ENCODE peak calls at places on chromosome 12, in four cellular contexts. O, D, H and P are unnamed samples.

GRCh38 chr12:80935076-80935475 is 2.7 kb downstream of the LIN7A start:
- DNase-seq in H (no peak), O (no peak), D (peak), P (no peak)

GRCh38 chr12:19200261-19200660 is 70.7 kb downstream of the PLEKHA5 start:
- DNase-seq in O (no peak), H (no peak), D (no peak), P (no peak)

GRCh38 chr12:71392521-71393145 is 47.0 kb upstream of the LGR5 start:
- DNase-seq in H (peak), O (peak), D (peak), P (peak)

GRCh38 chr12:4701383-4701782 is 18.8 kb upstream of the GALNT8 start:
- DNase-seq in O (no peak), H (no peak), D (no peak), P (no peak)

GRCh38 chr12:6956332-6956727 is 5.2 kb downstream of the PTPN6 start:
- DNase-seq in D (no peak), H (no peak), O (no peak), P (no peak)

GRCh38 chr12:113208041-113208934 is 13.0 kb upstream of the TPCN1 start:
- DNase-seq in D (no peak), O (no peak), H (no peak), P (no peak)

GRCh38 chr12:79409562-79409961 is 281.2 kb downstream of the PAWR start:
- DNase-seq in H (no peak), O (peak), D (no peak), P (peak)

GRCh38 chr12:6341439-6342139 is at the start of gene TNFRSF1A:
- DNase-seq in D (peak), H (peak), O (peak), P (peak)

GRCh38 chr12:112599871-112600270 is 181.1 kb downstream of the PTPN11 start:
- DNase-seq in H (no peak), D (no peak), O (peak), P (peak)

GRCh38 chr12:124866883-124867232 is 3.2 kb upstream of the SCARB1 start:
- DNase-seq in O (no peak), H (no peak), D (no peak), P (no peak)

GRCh38 chr12:44728566-44728965 is 147.5 kb downstream of the NELL2 start:
- DNase-seq in O (no peak), D (no peak), H (no peak), P (no peak)

GRCh38 chr12:11653215-11653753 is 3.8 kb downstream of the ETV6 start:
- DNase-seq in D (no peak), H (no peak), O (no peak), P (no peak)

GRCh38 chr12:91722072-91722471 is 423.6 kb downstream of the BTG1 start:
- DNase-seq in O (peak), H (no peak), D (no peak), P (no peak)

GRCh38 chr12:94550964-94551363 is 91.3 kb upstream of the CEP83 start:
- DNase-seq in O (no peak), D (no peak), H (no peak), P (no peak)

GRCh38 chr12:16685107-16685506 is 79.1 kb upstream of the LMO3 start:
- DNase-seq in O (peak), D (no peak), H (no peak), P (no peak)

GRCh38 chr12:52631264-52631663 is 12.9 kb upstream of the KRT73 start:
- DNase-seq in H (no peak), D (no peak), O (no peak), P (no peak)

GRCh38 chr12:34296143-34297041 is 274.1 kb downstream of the ALG10 start:
- DNase-seq in D (no peak), H (no peak), O (no peak), P (no peak)

GRCh38 chr12:89461649-89462612 is 62.7 kb downstream of the GALNT4 start:
- DNase-seq in O (peak), H (peak), D (peak), P (peak)

GRCh38 chr12:14216405-14217294 is 148.8 kb upstream of the ATF7IP start:
- DNase-seq in H (no peak), O (peak), D (no peak), P (no peak)

GRCh38 chr12:47882796-47883546 is 21.8 kb downstream of the VDR start:
- DNase-seq in H (no peak), D (no peak), O (no peak), P (no peak)

GRCh38 chr12:102748704-102749103 is 168.3 kb downstream of the PAH start:
- DNase-seq in D (no peak), O (no peak), H (no peak), P (no peak)

GRCh38 chr12:26028953-26029740 is 70.7 kb downstream of the RASSF8 start:
- DNase-seq in D (peak), O (peak), H (peak), P (peak)

GRCh38 chr12:104121001-104121400 is 17.0 kb downstream of the NFYB start:
- DNase-seq in D (no peak), H (no peak), O (peak), P (no peak)

GRCh38 chr12:76024942-76025600 is 6.5 kb downstream of the PHLDA1 start:
- DNase-seq in D (no peak), H (no peak), O (peak), P (no peak)

GRCh38 chr12:26133508-26133907 is 8.7 kb upstream of the BHLHE41 start:
- DNase-seq in O (no peak), D (no peak), H (no peak), P (no peak)

GRCh38 chr12:20946732-20947131 is 136.2 kb downstream of the SLCO1B3 start:
- DNase-seq in H (peak), D (peak), O (peak), P (peak)

GRCh38 chr12:120012067-120012621 is 23.1 kb downstream of the BICDL1 start:
- DNase-seq in H (peak), D (peak), O (peak), P (no peak)

GRCh38 chr12:31589896-31590729 is 823 bp downstream of the DENND5B start:
- DNase-seq in O (peak), D (peak), H (peak), P (no peak)

GRCh38 chr12:50599366-50600095 is 94.7 kb downstream of the DIP2B start:
- DNase-seq in D (no peak), O (no peak), H (no peak), P (no peak)

GRCh38 chr12:62263956-62264355 is 3.8 kb downstream of the USP15 start:
- DNase-seq in H (no peak), O (no peak), D (no peak), P (no peak)

GRCh38 chr12:55706840-55707671 is 648 bp downstream of the ITGA7 start:
- DNase-seq in D (peak), H (no peak), O (no peak), P (no peak)
- TF ChIP-seq EZH2 in D (no peak), H (no peak), O (no peak), P (no peak)

GRCh38 chr12:54229624-54230212 is 40.9 kb upstream of the SMUG1 start:
- DNase-seq in H (no peak), D (no peak), O (peak), P (no peak)

GRCh38 chr12:54232790-54233189 is 44.0 kb upstream of the SMUG1 start:
- DNase-seq in D (no peak), H (no peak), O (no peak), P (no peak)

GRCh38 chr12:54228471-54228870 is 39.7 kb upstream of the SMUG1 start:
- DNase-seq in H (no peak), O (no peak), D (no peak), P (no peak)

GRCh38 chr12:54231236-54231635 is 42.5 kb upstream of the SMUG1 start:
- DNase-seq in O (no peak), H (no peak), D (no peak), P (no peak)

GRCh38 chr12:54230555-54230954 is 41.8 kb upstream of the SMUG1 start:
- DNase-seq in H (no peak), D (no peak), O (no peak), P (no peak)
- H3K9ac ChIP-seq in H (no peak), D (no peak), O (no peak), P (no peak)

DNA sequence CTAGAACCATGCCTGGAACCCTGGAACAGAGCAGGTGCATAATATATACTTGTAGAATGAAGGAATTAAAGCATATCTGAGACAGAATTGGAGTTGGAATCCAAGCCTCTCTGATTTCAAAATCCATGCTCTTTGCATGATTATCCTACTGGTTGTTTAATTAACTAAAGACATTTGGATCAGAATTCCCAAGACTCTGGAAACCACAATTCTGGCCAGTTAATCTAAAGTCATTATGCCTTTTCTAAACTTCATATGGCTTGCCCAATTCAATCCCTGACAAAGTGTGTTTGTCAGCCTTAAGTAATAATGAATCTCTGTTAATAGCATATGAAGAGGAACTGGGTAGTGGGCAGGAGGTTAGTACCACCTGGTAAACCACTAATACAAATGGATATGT is 422.6 kb downstream of the ATP23 start:
- DNase-seq in O (no peak), H (no peak), D (no peak), P (no peak)
- TF ChIP-seq EZH2 in O (no peak), H (no peak), D (no peak), P (no peak)

GRCh38 chr12:93060071-93060665 is 131.1 kb upstream of the EEA1 start:
- DNase-seq in D (no peak), H (no peak), O (no peak), P (no peak)

GRCh38 chr12:93062100-93062419 is 133.0 kb upstream of the EEA1 start:
- DNase-seq in O (no peak), H (no peak), D (no peak), P (no peak)

GRCh38 chr12:93059288-93059687 is 130.2 kb upstream of the EEA1 start:
- DNase-seq in H (no peak), D (no peak), O (no peak), P (no peak)

GRCh38 chr12:93061414-93062099 is 132.5 kb upstream of the EEA1 start:
- DNase-seq in O (no peak), D (peak), H (no peak), P (no peak)

DNA sequence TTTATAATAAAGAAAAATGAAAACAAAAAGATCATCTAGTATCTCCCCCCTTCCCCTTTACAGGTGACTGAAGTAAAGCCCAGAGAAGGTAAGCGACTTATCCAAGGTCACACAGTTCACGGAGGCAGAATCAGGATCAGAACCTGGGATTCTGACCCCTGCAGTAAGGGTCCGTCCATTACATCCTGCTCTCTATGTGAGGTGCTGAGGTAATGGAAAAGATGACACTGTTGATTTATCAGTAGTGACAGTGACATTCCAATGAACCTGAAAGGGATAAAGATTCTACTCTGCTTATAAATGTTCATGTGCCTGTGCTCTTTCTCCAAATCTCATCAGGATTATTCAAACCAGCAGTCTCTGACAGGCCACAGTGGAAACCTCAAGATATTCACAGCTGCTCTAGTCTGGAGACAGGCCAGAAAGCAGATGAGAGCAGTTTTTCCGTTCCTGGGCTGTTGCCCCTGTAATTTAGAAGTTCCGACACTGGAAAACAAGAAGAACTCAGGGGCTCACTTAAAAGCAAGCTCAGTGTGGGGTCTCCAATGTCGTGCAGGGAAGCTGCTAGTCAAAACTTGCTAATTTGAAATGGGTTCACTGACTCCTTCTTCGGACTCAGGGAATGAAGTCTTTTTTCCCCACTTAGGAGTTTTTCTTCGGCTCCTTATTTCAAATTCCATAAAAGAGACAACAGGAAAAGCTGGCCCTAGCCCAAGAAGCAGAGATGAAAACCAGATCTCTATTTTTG is 131.7 kb upstream of the EEA1 start:
- DNase-seq in D (no peak), H (peak), O (no peak), P (peak)
- H3K9ac ChIP-seq in D (no peak), H (no peak), O (no peak), P (peak)

DNA sequence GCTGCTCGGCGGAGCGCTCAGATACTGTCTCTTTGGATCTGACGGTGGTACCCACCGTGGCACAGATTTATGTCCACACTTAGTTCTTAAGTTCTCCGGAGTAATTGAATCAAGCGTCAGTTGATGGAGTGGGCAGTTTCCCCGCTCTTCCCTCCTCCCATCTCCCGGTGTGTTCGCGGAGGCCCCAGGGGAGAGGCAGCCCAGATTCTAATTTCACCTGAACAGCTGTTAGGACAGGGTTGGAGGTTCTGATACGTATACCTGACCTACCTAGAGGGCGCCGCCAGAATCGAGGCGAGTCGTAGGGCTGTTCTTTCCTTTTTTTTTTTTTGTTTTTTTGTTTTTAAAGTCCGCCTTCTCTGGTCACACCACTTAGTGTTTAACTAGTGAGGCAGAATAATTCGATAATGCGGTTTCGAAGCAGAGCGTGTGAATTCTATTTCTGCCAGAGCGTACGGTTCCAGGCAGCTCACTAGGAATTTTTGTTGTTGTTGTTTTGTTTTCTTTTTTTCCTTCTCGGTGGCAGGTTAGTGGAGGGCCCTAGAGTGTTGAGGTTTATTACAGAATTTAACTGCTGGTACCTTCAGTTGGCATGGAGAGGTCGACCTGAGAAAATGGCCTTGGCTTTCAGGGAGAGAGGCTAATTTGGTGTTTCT is 22.3 kb upstream of the GNS start:
- DNase-seq in O (peak), D (peak), H (no peak), P (no peak)
- TF ChIP-seq EZH2 in O (no peak), D (no peak), H (no peak), P (no peak)

GRCh38 chr12:57128519-57129247 is 400 bp downstream of the LRP1 start:
- DNase-seq in O (no peak), D (peak), H (no peak), P (no peak)
- H3K9ac ChIP-seq in O (no peak), D (peak), H (peak), P (peak)

GRCh38 chr12:45990468-45991288 is at the start of gene SCAF11:
- DNase-seq in H (peak), D (peak), O (peak), P (peak)
- TF ChIP-seq EZH2 in H (no peak), D (peak), O (no peak), P (no peak)